ENCODE peak calls at places on chromosomes 1 and 21, in four cellular contexts. Y, W, B and M are unnamed samples.

GRCh38 chr1:65694933-65695332 is 97.8 kb upstream of the PDE4B start:
- DNase-seq in Y (no peak), W (no peak), B (no peak), M (no peak)

GRCh38 chr1:30199563-30199962 is 523.8 kb downstream of the MATN1 start:
- DNase-seq in Y (no peak), W (no peak), B (no peak), M (no peak)

GRCh38 chr1:64231153-64231552 is 27.7 kb downstream of the UBE2U start:
- DNase-seq in Y (no peak), W (no peak), B (no peak), M (no peak)

GRCh38 chr1:3584915-3585314 is 26.4 kb downstream of the MEGF6 start:
- DNase-seq in Y (no peak), W (no peak), B (no peak), M (no peak)

GRCh38 chr1:15272782-15273127 is 25.7 kb downstream of the FHAD1 start:
- DNase-seq in Y (no peak), W (no peak), B (no peak), M (no peak)

GRCh38 chr1:35298464-35298863 is 30.0 kb downstream of the ZMYM4 start:
- DNase-seq in Y (peak), W (peak), B (peak), M (peak)

GRCh38 chr1:190479028-190479427 is 1.4 kb upstream of the BRINP3 start:
- DNase-seq in Y (peak), W (no peak), B (no peak), M (no peak)

GRCh38 chr21:42058631-42059111 is 12.4 kb upstream of the UMODL1 start:
- DNase-seq in Y (no peak), W (no peak), B (no peak), M (no peak)

GRCh38 chr1:48687271-48688045 is 89.2 kb downstream of the BEND5 start:
- DNase-seq in Y (no peak), W (no peak), B (no peak), M (no peak)

GRCh38 chr1:37006132-37006868 is 28.0 kb downstream of the GRIK3 start:
- DNase-seq in Y (no peak), W (no peak), B (no peak), M (no peak)

GRCh38 chr1:18886003-18886335 is 16.4 kb downstream of the ALDH4A1 start:
- DNase-seq in Y (no peak), W (no peak), B (peak), M (no peak)

GRCh38 chr1:63688302-63688701 is 85.5 kb upstream of the ROR1 start:
- DNase-seq in Y (no peak), W (no peak), B (no peak), M (no peak)

GRCh38 chr1:24955161-24955560 is 25.1 kb upstream of the RUNX3 start:
- DNase-seq in Y (no peak), W (peak), B (peak), M (peak)

GRCh38 chr1:86650065-86650464 is 54.3 kb upstream of the SH3GLB1 start:
- DNase-seq in Y (no peak), W (no peak), B (no peak), M (no peak)

GRCh38 chr21:45831991-45832740 is 149.4 kb upstream of the COL6A1 start:
- DNase-seq in Y (no peak), W (no peak), B (no peak), M (no peak)

GRCh38 chr1:64092851-64093371 is 110.5 kb upstream of the UBE2U start:
- DNase-seq in Y (no peak), W (no peak), B (no peak), M (no peak)

GRCh38 chr21:45209685-45210284 is 77.9 kb downstream of the POFUT2 start:
- DNase-seq in Y (no peak), W (no peak), B (no peak), M (peak)

GRCh38 chr1:107057197-107058133 is 991 bp downstream of the PRMT6 start:
- DNase-seq in Y (peak), W (peak), B (peak), M (peak)

GRCh38 chr1:237139732-237140131 is 97.7 kb downstream of the RYR2 start:
- DNase-seq in Y (no peak), W (no peak), B (no peak), M (no peak)

GRCh38 chr1:237133921-237134320 is 91.9 kb downstream of the RYR2 start:
- DNase-seq in Y (no peak), W (no peak), B (no peak), M (no peak)

GRCh38 chr1:237138551-237138950 is 96.6 kb downstream of the RYR2 start:
- DNase-seq in Y (no peak), W (no peak), B (no peak), M (no peak)

GRCh38 chr1:237134929-237135328 is 92.9 kb downstream of the RYR2 start:
- DNase-seq in Y (no peak), W (no peak), B (no peak), M (no peak)
- TF ChIP-seq CTCF in Y (no peak), W (no peak), B (no peak), M (no peak)

GRCh38 chr1:109657970-109658369 is 2.1 kb downstream of the GSTM4 start:
- DNase-seq in Y (no peak), W (no peak), B (no peak), M (no peak)

GRCh38 chr1:109654519-109654918 is 1.4 kb upstream of the GSTM4 start:
- DNase-seq in Y (no peak), W (no peak), B (no peak), M (no peak)

GRCh38 chr1:109657395-109657794 is 1.5 kb downstream of the GSTM4 start:
- DNase-seq in Y (no peak), W (no peak), B (no peak), M (no peak)

GRCh38 chr1:109653286-109653685 is 2.6 kb upstream of the GSTM4 start:
- DNase-seq in Y (no peak), W (no peak), B (no peak), M (no peak)

GRCh38 chr1:109655624-109656519 is at the start of gene GSTM4:
- DNase-seq in Y (peak), W (peak), B (peak), M (peak)
- TF ChIP-seq CTCF in Y (no peak), W (no peak), B (no peak), M (no peak)

GRCh38 chr1:6651889-6652288 is 27.2 kb downstream of the THAP3 start:
- DNase-seq in Y (no peak), W (no peak), B (no peak), M (no peak)

GRCh38 chr1:6648556-6648955 is 23.9 kb downstream of the THAP3 start:
- DNase-seq in Y (no peak), W (no peak), B (no peak), M (no peak)

GRCh38 chr1:6645022-6645421 is 20.4 kb downstream of the THAP3 start:
- DNase-seq in Y (no peak), W (no peak), B (no peak), M (no peak)

GRCh38 chr1:6646499-6647148 is 22.0 kb downstream of the THAP3 start:
- DNase-seq in Y (no peak), W (no peak), B (peak), M (peak)
- TF ChIP-seq CTCF in Y (peak), W (peak), B (peak), M (peak)

DNA sequence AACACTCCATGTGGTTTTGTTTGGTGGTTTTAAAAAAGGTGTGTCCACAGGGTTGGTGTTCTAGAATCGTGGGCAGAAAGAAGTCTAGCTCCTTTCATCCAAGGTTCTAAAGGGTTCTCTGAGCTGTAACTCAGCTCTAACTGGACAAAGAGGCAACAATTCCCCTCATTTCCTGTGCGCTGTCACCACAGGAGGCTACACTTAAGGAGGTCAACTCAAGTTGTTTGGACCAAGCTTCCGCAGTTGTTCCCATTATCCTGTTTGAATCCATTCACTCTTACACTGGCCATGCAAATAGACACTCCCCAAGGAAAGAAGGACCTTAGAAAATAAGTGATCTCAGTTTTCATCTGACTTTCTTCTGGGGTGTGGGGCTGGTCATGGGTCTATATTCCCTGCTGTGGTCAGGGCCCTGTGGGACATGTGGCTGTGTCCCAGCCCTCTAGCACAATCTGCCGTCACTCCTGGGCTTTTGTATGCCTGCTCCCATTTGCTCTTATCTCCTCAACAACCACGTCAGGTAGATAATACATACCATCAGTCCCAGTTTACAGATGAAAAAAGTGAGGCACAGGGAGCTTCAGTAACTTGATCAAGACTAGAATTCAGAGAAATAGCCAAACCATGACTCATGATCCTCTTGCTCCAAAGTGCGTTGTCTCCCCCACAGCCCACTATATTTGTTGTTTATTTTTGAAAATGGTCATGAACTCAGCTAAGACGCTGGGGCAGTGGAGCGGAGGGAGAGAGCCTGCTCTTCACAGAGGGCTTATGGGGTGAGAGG is 103.6 kb downstream of the RHOU start:
- DNase-seq in Y (no peak), W (no peak), B (no peak), M (no peak)
- TF ChIP-seq CTCF in Y (no peak), W (no peak), B (no peak), M (no peak)

GRCh38 chr1:44524180-44524579 is 119.1 kb downstream of the RNF220 start:
- DNase-seq in Y (no peak), W (no peak), B (no peak), M (no peak)
- TF ChIP-seq CTCF in Y (no peak), W (no peak), B (no peak), M (no peak)

GRCh38 chr1:185720633-185721272 is 13.4 kb upstream of the HMCN1 start:
- DNase-seq in Y (no peak), W (no peak), B (no peak), M (no peak)
- TF ChIP-seq CTCF in Y (peak), W (no peak), B (peak), M (peak)

GRCh38 chr1:57421366-57421765 is 2.5 kb downstream of the DAB1 start:
- DNase-seq in Y (no peak), W (no peak), B (no peak), M (no peak)

GRCh38 chr1:57422271-57423134 is 1.4 kb downstream of the DAB1 start:
- DNase-seq in Y (no peak), W (no peak), B (no peak), M (peak)

GRCh38 chr1:57423135-57424131 is at the start of gene DAB1:
- DNase-seq in Y (no peak), W (no peak), B (no peak), M (peak)

DNA sequence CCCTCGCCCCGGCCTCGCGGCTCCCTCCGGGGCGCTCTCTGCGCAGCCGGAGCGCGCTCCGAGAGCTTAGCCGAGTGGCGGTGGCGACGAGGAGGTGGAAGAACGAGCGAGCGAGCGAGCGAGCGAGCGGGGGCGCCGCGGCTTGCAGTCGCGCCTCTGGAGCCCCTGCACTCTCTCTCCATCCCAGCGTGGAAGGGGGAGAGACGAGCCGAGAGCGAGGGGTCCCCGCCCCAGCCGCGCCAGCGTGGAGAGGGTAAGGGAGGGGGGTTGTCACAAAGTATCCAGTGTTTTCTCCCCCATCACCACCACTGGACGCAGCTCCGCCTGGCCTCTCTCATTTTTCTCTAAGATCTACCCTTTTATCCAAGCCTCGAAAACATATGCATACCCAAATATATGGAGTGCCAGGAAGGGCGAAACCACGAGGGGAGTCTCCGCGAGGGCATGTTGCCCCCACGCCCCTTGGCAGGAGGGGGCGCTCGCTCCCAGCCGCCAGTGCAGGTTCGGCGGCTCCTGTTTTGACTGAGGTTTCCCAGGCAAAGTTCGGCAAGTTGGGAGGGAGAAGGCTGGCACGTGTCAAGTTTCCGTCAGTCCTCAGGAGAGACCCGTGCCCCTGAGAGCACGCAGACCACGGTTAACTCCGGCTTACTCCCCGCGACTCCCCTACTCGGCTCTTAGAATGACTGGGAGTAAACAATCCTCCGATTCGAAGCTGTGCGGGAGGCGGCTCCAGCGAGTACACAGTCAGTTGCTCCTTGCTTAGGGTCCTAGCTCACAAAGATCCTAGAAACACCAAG is 569 bp upstream of the DAB1 start:
- DNase-seq in Y (no peak), W (no peak), B (no peak), M (peak)
- TF ChIP-seq CTCF in Y (no peak), W (no peak), B (no peak), M (no peak)

DNA sequence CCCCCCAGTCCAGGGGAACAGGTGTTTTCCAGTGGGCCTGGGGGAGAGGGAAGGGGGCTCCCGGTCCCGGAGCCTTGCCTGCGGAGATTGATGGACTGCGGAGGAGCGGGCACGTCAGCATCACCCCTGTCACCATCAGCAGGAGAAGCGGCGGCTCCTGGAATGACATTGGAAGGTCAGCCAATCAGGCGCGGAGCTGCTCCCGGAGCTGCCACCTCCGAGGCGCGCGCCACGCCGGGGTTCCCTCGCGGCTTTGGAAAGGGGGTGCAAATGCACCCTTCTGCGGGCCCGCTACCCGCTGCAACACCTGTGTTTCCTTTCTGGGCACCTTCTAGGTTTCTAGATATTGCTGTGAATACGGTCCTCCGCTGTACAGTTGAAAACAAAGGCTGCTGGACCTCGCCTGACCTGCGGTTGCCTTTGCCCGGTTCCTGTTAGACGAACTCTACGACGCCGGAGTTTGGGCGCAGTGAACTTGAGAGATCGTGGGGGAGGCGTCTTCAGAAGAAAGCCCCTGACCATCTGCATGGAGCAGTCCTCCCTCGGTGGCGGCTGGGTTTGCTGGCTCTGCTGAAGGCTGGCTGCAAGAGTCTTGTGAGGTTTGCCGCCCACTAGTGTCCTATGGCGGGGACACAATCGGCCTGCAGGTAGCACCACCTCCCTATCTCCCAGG is 5.3 kb downstream of the DSCAM start:
- DNase-seq in Y (no peak), W (no peak), B (no peak), M (no peak)
- TF ChIP-seq CTCF in Y (no peak), W (no peak), B (no peak), M (no peak)